ENCODE peak calls at places on chromosomes 2 and 18, in five cellular contexts. W is body of pancreas, D is H54, C is esophagus muscularis mucosa, Y is sigmoid colon. L is an unnamed sample.

GRCh38 chr2:177195194-177195593 is 17.4 kb upstream of the HNRNPA3 start:
- DNase-seq in W (no peak), D (no peak), C (no peak), Y (no peak), L (no peak)

GRCh38 chr18:22066083-22066485 is 103.3 kb upstream of the GATA6 start:
- DNase-seq in W (no peak), D (no peak), C (no peak), Y (no peak), L (peak)

GRCh38 chr2:236711440-236711839 is 141.8 kb downstream of the ACKR3 start:
- DNase-seq in W (no peak), D (peak), C (no peak), Y (peak), L (no peak)

GRCh38 chr2:146207417-146207816 is 1637.4 kb upstream of the ACVR2A start:
- DNase-seq in W (no peak), D (no peak), C (no peak), Y (no peak), L (no peak)

GRCh38 chr2:222904557-222905258 is 43.9 kb downstream of the ACSL3 start:
- DNase-seq in W (no peak), D (peak), C (no peak), Y (no peak), L (no peak)

GRCh38 chr2:228657807-228658402 is 476.4 kb upstream of the SPHKAP start:
- DNase-seq in W (no peak), D (no peak), C (no peak), Y (no peak), L (peak)

GRCh38 chr18:31563778-31564177 is 27.9 kb upstream of the TTR start:
- DNase-seq in W (no peak), D (no peak), C (no peak), Y (no peak), L (no peak)

GRCh38 chr18:11736656-11737055 is 47.6 kb downstream of the GNAL start:
- DNase-seq in W (no peak), D (no peak), C (no peak), Y (no peak), L (no peak)

GRCh38 chr18:7870855-7871254 is 303.7 kb downstream of the PTPRM start:
- DNase-seq in W (no peak), D (no peak), C (no peak), Y (no peak), L (no peak)
- TF ChIP-seq POLR2A in W (no peak), D (no peak), C (no peak), Y (no peak), L (no peak)

GRCh38 chr2:111167238-111168162 is 46.8 kb downstream of the BCL2L11 start:
- DNase-seq in W (no peak), D (no peak), C (no peak), Y (no peak), L (peak)
- TF ChIP-seq POLR2A in W (no peak), D (no peak), C (no peak), Y (no peak), L (peak)

GRCh38 chr2:97995734-97996624 is at the start of gene TMEM131:
- DNase-seq in W (peak), D (peak), C (peak), Y (peak), L (peak)
- TF ChIP-seq POLR2A in W (peak), D (peak), C (peak), Y (peak), L (peak)

GRCh38 chr2:14256890-14257289 is 375.6 kb upstream of the LRATD1 start:
- DNase-seq in W (no peak), D (no peak), C (no peak), Y (no peak), L (no peak)

GRCh38 chr2:14257801-14258507 is 374.6 kb upstream of the LRATD1 start:
- DNase-seq in W (no peak), D (no peak), C (no peak), Y (no peak), L (no peak)

GRCh38 chr2:14255135-14255820 is 377.2 kb upstream of the LRATD1 start:
- DNase-seq in W (no peak), D (peak), C (no peak), Y (no peak), L (no peak)
- TF ChIP-seq POLR2A in W (no peak), D (peak), C (no peak), Y (no peak), L (no peak)

L was measured in erythroblast.